ENCODE peak calls at places on chromosomes 13 and 19, in eight cellular contexts. L is heart left ventricle, U is left lung, W is body of pancreas, V is progenitor cell of endocrine pancreas, X is RWPE1, F is AG04450, N is IMR-90. Q is an unnamed sample.

GRCh38 chr13:28684257-28684656 is 25.3 kb downstream of the POMP start:
- DNase-seq in U (no peak), F (no peak), W (no peak), N (no peak), X (no peak), V (no peak), L (no peak), Q (no peak)

GRCh38 chr13:38879278-38879677 is 111.4 kb downstream of the STOML3 start:
- DNase-seq in F (no peak), V (no peak), N (no peak), U (no peak), W (no peak), L (no peak), X (no peak), Q (no peak)

GRCh38 chr13:67366533-67366932 is 136.4 kb upstream of the PCDH9 start:
- DNase-seq in X (no peak), V (no peak), W (no peak), N (peak), L (no peak), U (no peak), F (no peak), Q (no peak)

GRCh38 chr13:26074706-26075105 is 22.9 kb upstream of the SHISA2 start:
- DNase-seq in X (no peak), F (no peak), L (no peak), W (no peak), U (no peak), V (no peak), N (peak), Q (no peak)

GRCh38 chr13:70405266-70405665 is 297.0 kb upstream of the KLHL1 start:
- DNase-seq in L (no peak), X (no peak), U (no peak), V (no peak), F (no peak), N (no peak), W (no peak), Q (no peak)

GRCh38 chr13:80084086-80084676 is 256.7 kb downstream of the SPRY2 start:
- DNase-seq in L (peak), W (no peak), V (no peak), F (peak), U (no peak), N (peak), X (peak), Q (no peak)

GRCh38 chr19:55636723-55637122 is 4.1 kb upstream of the ZNF580 start:
- DNase-seq in X (no peak), W (no peak), N (no peak), V (no peak), L (no peak), F (no peak), U (no peak), Q (no peak)

GRCh38 chr13:40692946-40693345 is 26.5 kb upstream of the FOXO1 start:
- DNase-seq in V (no peak), L (no peak), F (no peak), X (no peak), U (no peak), W (no peak), N (no peak), Q (no peak)

GRCh38 chr13:27311518-27312208 is 41.0 kb downstream of the RASL11A start:
- DNase-seq in U (no peak), V (no peak), F (no peak), N (no peak), L (no peak), W (no peak), X (no peak), Q (no peak)

GRCh38 chr13:46667687-46668281 is 114.8 kb downstream of the LRCH1 start:
- DNase-seq in U (no peak), L (no peak), N (no peak), V (no peak), F (no peak), W (no peak), X (no peak), Q (no peak)

GRCh38 chr13:34416833-34417425 is 525.1 kb upstream of the NBEA start:
- DNase-seq in W (no peak), V (no peak), L (peak), X (no peak), U (no peak), F (peak), N (peak), Q (no peak)

GRCh38 chr19:39941615-39942507 is 7.4 kb upstream of the FCGBP start:
- DNase-seq in W (no peak), X (no peak), N (peak), V (no peak), F (no peak), L (peak), U (no peak), Q (no peak)

GRCh38 chr13:23570099-23570926 is at the start of gene TNFRSF19:
- DNase-seq in L (peak), X (no peak), V (no peak), F (peak), U (no peak), N (peak), W (peak), Q (no peak)

GRCh38 chr19:2261438-2262172 is 5.4 kb upstream of the JSRP1 start:
- DNase-seq in W (peak), V (no peak), X (no peak), L (no peak), U (no peak), F (no peak), N (no peak), Q (no peak)
- TF ChIP-seq CTCF in W (peak), V (peak), X (peak), L (peak), U (peak), F (peak), N (peak), Q (peak)

DNA sequence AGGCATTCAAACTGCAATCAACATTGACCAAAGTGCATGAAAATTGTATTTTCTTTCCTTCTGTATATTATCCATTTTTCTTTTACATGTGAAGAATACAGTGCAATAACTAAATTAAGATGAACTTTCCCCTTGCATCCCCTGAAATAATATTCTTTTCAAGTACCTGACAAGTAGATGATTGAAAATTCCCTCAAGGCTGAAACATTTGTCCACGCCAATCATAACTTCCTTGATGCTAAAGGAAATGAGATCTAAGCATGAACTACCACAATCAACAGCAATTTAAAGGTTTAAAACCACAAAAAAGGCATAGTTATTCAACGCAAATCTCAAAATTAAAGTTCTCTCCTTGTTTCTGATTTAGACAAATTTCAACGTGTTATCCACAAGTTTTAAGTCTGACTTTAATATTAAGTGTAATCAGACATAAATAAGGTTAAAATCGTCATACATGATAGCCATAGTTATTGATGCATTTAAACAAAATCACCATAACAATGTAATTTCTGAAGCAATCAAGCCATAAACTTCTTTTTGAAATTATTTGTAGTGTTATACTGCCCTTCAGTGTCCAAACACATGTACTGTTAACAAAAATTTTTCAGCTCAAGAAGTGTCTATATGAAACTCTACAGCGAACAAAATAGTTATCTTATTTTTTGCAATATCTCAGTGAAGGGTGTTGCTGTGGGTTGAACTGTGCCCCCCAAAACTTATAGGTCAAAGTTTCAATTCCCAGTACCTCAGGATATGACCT is 169.5 kb downstream of the DCLK1 start:
- DNase-seq in V (no peak), L (no peak), N (peak), X (no peak), W (no peak), F (no peak), U (no peak), Q (no peak)
- TF ChIP-seq CTCF in V (no peak), L (peak), N (no peak), X (no peak), W (no peak), F (peak), U (no peak), Q (peak)

DNA sequence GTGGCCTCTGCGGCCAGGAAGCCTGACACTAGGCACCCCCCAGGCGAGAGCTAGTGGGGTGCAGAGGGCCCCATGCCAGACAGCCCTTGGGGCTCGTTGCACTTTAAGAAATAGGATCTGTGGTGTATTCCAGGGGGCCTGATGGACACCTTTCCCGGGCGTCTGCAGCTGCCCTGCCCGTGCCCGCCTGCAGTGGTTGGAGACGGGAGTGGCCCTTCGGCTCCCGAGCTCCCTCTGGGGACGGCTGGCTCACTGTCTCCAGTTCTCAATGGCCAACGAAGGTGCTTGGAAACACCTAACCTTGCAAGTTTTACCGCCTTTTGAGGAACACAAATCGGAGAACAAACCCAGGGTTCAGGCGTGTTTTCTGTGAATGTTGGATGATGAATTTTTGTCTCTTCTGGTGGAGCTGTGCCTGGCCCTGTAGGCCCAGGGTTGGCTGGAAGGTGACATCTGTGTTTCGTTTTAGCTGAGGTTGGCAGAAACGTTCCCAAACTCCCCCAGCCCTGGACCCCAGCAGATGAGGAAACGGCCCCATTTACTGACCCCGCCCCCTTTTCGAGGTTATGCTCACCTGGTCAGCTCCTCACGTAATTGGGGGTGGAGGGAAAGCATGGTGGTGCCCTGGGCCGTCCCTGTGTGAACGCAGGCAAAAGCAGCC is 17.4 kb upstream of the NPAS1 start:
- DNase-seq in N (no peak), U (no peak), X (no peak), L (no peak), F (no peak), V (no peak), W (no peak), Q (no peak)
- TF ChIP-seq CTCF in N (no peak), U (no peak), X (no peak), L (peak), F (no peak), V (no peak), W (no peak), Q (peak)

GRCh38 chr19:36849701-36850645 is 703 bp upstream of the ZNF345 start:
- DNase-seq in N (peak), X (peak), L (peak), V (peak), U (peak), W (peak), F (peak), Q (peak)
- TF ChIP-seq CTCF in N (no peak), X (no peak), L (no peak), V (no peak), U (no peak), W (no peak), F (no peak), Q (no peak)

GRCh38 chr19:16067205-16067938 is 8.9 kb upstream of the TPM4 start:
- DNase-seq in X (peak), V (no peak), N (peak), F (peak), W (no peak), L (no peak), U (peak), Q (peak)

GRCh38 chr19:16064209-16064889 is 11.9 kb upstream of the TPM4 start:
- DNase-seq in V (no peak), F (no peak), X (no peak), L (no peak), N (no peak), U (no peak), W (no peak), Q (peak)

GRCh38 chr19:16068696-16069259 is 7.5 kb upstream of the TPM4 start:
- DNase-seq in U (no peak), N (no peak), V (no peak), W (no peak), F (no peak), L (no peak), X (no peak), Q (no peak)

GRCh38 chr19:16069813-16070365 is 6.4 kb upstream of the TPM4 start:
- DNase-seq in V (no peak), L (no peak), F (no peak), W (no peak), N (no peak), X (no peak), U (peak), Q (peak)

DNA sequence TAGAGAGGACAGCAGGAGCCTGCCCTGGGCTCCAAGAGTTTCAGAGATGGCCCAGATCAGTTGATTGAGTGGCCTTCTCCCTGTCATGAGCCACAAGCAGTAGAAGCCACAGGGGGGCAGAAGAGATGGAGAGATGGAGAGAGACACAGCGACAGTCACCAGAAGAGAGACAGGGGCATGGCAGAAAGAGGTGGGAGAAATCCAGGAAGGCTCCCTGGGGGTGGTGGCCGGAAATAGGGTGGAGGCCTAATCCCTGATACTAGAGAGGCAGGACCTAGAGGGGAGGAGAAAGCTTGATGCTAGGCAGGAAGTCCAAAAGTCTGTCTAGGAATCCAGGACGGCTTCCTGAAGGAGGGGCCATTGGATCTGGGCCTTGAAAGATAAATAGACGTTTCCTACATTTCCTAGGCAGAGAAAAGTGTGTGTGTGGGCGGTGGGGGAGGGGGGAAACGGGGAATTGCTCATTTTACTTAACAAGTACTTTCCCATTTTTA is 9.6 kb upstream of the TPM4 start:
- DNase-seq in X (peak), U (no peak), N (peak), V (no peak), W (no peak), L (no peak), F (no peak), Q (no peak)
- TF ChIP-seq CTCF in X (no peak), U (peak), N (peak), V (no peak), W (peak), L (no peak), F (peak), Q (peak)

GRCh38 chr13:73662833-73663232 is 471.4 kb downstream of the KLF12 start:
- DNase-seq in X (no peak), U (no peak), N (no peak), V (no peak), L (no peak), F (no peak), W (no peak), Q (no peak)
- TF ChIP-seq CTCF in X (no peak), U (no peak), N (no peak), V (no peak), L (no peak), F (no peak), W (no peak), Q (no peak)

GRCh38 chr19:45092747-45093678 is at the start of gene PPP1R37:
- DNase-seq in X (peak), F (peak), V (peak), U (peak), N (peak), L (peak), W (peak), Q (no peak)
- TF ChIP-seq CTCF in X (no peak), F (peak), V (peak), U (peak), N (peak), L (peak), W (peak), Q (peak)

GRCh38 chr19:13849277-13849676 is 27.7 kb upstream of the NANOS3 start:
- DNase-seq in L (peak), F (no peak), W (no peak), X (no peak), U (no peak), N (no peak), V (no peak), Q (no peak)

GRCh38 chr19:13847900-13848677 is 28.8 kb upstream of the NANOS3 start:
- DNase-seq in F (no peak), L (no peak), X (no peak), N (no peak), V (no peak), U (no peak), W (no peak), Q (no peak)

GRCh38 chr19:13848811-13849241 is 28.1 kb upstream of the NANOS3 start:
- DNase-seq in L (no peak), F (no peak), X (no peak), W (no peak), N (no peak), U (no peak), V (no peak), Q (no peak)

GRCh38 chr19:13846533-13847032 is 30.4 kb upstream of the NANOS3 start:
- DNase-seq in X (no peak), N (peak), L (peak), U (peak), V (peak), W (peak), F (no peak), Q (no peak)

DNA sequence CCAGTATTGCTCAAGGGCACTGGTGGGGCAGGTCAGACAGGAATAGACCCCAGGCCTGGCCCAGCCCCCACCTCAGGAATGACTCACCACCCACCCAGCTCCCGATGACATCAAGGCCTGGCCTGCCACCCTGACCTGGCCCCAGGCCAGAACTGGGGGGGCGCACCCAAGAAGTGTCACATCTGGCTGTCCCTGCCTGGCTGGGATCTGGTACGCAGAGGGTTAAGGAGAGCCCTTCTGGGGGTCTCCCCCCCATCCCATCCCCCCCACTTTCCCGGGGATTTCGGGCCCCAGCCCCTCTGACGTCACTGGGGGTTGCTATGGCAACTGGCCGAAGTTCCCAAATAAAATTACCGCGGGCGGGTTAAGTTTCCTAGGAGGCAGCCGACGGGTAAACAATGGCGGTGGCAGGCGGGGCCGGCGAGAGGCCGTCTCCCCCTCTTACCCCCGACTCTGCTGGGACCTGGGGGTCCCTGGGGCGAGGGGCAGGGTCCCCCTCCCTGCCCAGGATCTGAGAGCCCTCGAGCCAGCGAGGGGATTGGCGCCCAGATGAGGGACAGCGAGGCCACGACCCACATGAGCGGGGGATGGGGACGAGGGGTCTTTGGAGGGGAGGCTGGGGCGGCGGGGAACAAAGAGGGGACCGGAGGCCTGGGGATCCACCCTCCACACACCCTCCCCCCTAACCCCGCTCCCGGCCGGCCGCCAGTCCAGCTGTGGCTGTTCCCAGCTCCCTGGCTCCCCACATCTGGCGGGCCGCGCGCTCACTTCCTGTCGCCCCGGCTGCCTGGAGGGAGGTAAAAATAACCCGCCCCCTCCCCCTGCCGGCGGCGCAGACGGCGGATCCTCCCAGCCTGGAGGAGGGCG is 29.7 kb upstream of the NANOS3 start:
- DNase-seq in N (peak), F (peak), L (peak), W (peak), X (peak), V (peak), U (peak), Q (no peak)
- TF ChIP-seq CTCF in N (peak), F (no peak), L (peak), W (peak), X (no peak), V (peak), U (peak), Q (peak)

GRCh38 chr13:45584816-45585215 is 30.7 kb downstream of the ERICH6B start:
- DNase-seq in U (no peak), N (no peak), L (no peak), W (no peak), V (no peak), F (no peak), X (peak), Q (no peak)
- TF ChIP-seq CTCF in U (no peak), N (peak), L (no peak), W (no peak), V (peak), F (peak), X (no peak), Q (peak)

Q was measured in chondrocyte.